ENCODE peak calls at places on chromosomes 12 and 14, in six cellular contexts. N is K562, I is HepG2, Y is H1, A is HCT116, C is GM12878. D is an unnamed sample.
A peak's percentile ranks its signal among the peaks of the same experiment; 100 is the strongest.

GRCh38 chr12:113170926-113171325 is 14.4 kb downstream of the DDX54 start:
- DNase-seq in N (no peak), I (no peak), Y (no peak), A (no peak), C (no peak), D (no peak)

GRCh38 chr14:88045705-88046104 is 40.8 kb downstream of the GPR65 start:
- DNase-seq in N (no peak), I (no peak), Y (no peak), A (no peak), C (no peak), D (no peak)

GRCh38 chr12:120457133-120457532 is 10.9 kb downstream of the GATC start:
- DNase-seq in N (peak; percentile 42), I (peak; percentile 24), Y (no peak), A (no peak), C (no peak), D (no peak)

GRCh38 chr12:128801879-128802391 is 21.8 kb downstream of the SLC15A4 start:
- DNase-seq in N (no peak), I (no peak), Y (no peak), A (no peak), C (no peak), D (no peak)

GRCh38 chr12:32197421-32197820 is 90.8 kb downstream of the BICD1 start:
- DNase-seq in N (no peak), I (no peak), Y (no peak), A (no peak), C (no peak), D (no peak)

GRCh38 chr12:102950107-102950949 is 7.1 kb upstream of the ASCL1 start:
- DNase-seq in N (no peak), I (peak; percentile 65), Y (peak; percentile 69), A (no peak), C (no peak), D (no peak)

GRCh38 chr12:27221625-27222387 is 22.3 kb upstream of the STK38L start:
- DNase-seq in N (no peak), I (no peak), Y (no peak), A (no peak), C (peak; percentile 88), D (no peak)

GRCh38 chr14:68268197-68268596 is 448.6 kb downstream of the RAD51B start:
- DNase-seq in N (no peak), I (no peak), Y (no peak), A (no peak), C (peak; percentile 93), D (no peak)

GRCh38 chr12:55935742-55936151 is 4.8 kb downstream of the DGKA start:
- DNase-seq in N (no peak), I (no peak), Y (no peak), A (no peak), C (no peak), D (no peak)

GRCh38 chr14:96205059-96205993 is 687 bp downstream of the BDKRB2 start:
- DNase-seq in N (no peak), I (no peak), Y (no peak), A (no peak), C (no peak), D (no peak)

GRCh38 chr12:68536885-68537284 is 73.8 kb upstream of the RAP1B start:
- DNase-seq in N (no peak), I (no peak), Y (no peak), A (no peak), C (no peak), D (no peak)

GRCh38 chr12:128450810-128451209 is 183.8 kb downstream of the TMEM132C start:
- DNase-seq in N (no peak), I (no peak), Y (no peak), A (no peak), C (no peak), D (no peak)

GRCh38 chr12:129790930-129791329 is 112.9 kb downstream of the TMEM132D start:
- DNase-seq in N (no peak), I (no peak), Y (no peak), A (no peak), C (no peak), D (no peak)

GRCh38 chr14:59787045-59787674 is 83.4 kb downstream of the RTN1 start:
- DNase-seq in N (no peak), I (no peak), Y (no peak), A (no peak), C (no peak), D (no peak)

GRCh38 chr14:58465425-58465824 is 37.9 kb downstream of the KIAA0586 start:
- DNase-seq in N (no peak), I (peak; percentile 32), Y (no peak), A (no peak), C (no peak), D (no peak)

GRCh38 chr14:23612354-23612732 is 23.8 kb upstream of the DHRS2 start:
- DNase-seq in N (no peak), I (no peak), Y (no peak), A (no peak), C (no peak), D (no peak)

GRCh38 chr14:20415723-20416622 is 2.7 kb upstream of the TEP1 start:
- DNase-seq in N (peak; percentile 28), I (peak; percentile 69), Y (no peak), A (peak; percentile 43), C (peak; percentile 49), D (no peak)

GRCh38 chr12:99985631-99986030 is 895 bp upstream of the ANKS1B start:
- DNase-seq in N (no peak), I (no peak), Y (no peak), A (no peak), C (no peak), D (no peak)

GRCh38 chr12:99983721-99984258 is 946 bp downstream of the ANKS1B start:
- DNase-seq in N (no peak), I (no peak), Y (peak; percentile 59), A (no peak), C (no peak), D (no peak)

GRCh38 chr12:99981639-99982190 is 3.0 kb downstream of the ANKS1B start:
- DNase-seq in N (no peak), I (no peak), Y (no peak), A (no peak), C (no peak), D (no peak)

GRCh38 chr12:99984271-99985128 is at the start of gene ANKS1B:
- DNase-seq in N (peak; percentile 74), I (no peak), Y (peak; percentile 83), A (no peak), C (no peak), D (peak; percentile 25)

GRCh38 chr12:99985129-99985570 is 414 bp upstream of the ANKS1B start:
- DNase-seq in N (no peak), I (no peak), Y (no peak), A (no peak), C (no peak), D (no peak)
- TF ChIP-seq YY1 in N (no peak), I (no peak), Y (no peak), A (no peak), C (no peak), D (no peak)

GRCh38 chr12:116370004-116370404 is 92.5 kb upstream of the MED13L start:
- DNase-seq in N (no peak), I (no peak), Y (no peak), A (no peak), C (no peak), D (no peak)

GRCh38 chr12:116366824-116367223 is 89.3 kb upstream of the MED13L start:
- DNase-seq in N (no peak), I (no peak), Y (no peak), A (no peak), C (no peak), D (no peak)

GRCh38 chr12:116366456-116366776 is 88.9 kb upstream of the MED13L start:
- DNase-seq in N (no peak), I (no peak), Y (no peak), A (no peak), C (no peak), D (no peak)

GRCh38 chr12:116370886-116371580 is 93.5 kb upstream of the MED13L start:
- DNase-seq in N (no peak), I (no peak), Y (no peak), A (no peak), C (no peak), D (no peak)

DNA sequence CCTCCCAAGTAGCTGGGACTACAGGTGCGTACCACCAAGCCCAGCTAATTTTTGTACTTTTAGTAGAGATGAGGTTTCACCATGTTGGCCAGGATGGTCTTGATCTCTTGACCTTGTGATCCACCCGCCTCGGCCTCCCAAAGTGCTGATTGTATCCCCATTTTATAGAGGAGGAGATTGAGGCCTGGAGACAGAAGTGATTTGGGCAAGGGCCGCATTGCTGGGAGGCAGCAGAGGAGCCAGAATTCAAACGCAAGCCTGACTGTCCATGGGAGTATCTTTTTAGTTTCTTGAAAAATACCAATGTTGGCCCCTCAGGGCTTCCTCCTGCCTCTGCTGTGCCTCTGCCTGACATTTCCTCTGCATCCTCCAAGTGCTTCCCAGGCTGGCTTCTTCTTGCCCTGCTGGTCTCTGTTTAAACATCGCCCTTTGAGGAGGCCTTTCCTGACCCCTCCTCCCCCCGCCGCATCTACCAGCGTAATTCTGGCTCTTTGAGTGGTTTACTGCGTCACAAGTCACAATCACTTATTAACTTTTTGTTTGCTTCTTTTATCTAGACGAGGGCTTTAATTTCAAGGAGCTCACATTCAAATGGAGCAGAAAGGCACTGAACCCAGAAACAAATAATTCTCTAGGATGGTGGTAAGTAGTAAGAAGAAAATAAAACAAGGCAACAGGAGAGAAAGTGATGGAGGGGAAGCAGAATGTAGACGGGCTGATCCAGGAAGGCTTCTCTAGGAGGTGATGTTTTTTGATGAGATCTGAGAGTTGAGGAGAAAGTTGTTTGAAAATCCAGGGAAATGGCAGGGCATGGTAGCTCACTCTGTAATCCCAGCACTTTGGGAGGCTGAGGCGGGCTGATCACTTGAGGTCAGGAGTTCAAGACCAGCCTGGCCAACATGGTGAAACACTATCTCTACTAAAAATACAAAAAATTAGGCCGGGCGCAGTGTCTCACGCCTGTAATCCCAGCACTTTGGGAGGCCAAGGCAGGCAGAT is 91.0 kb upstream of the MED13L start:
- DNase-seq in N (no peak), I (no peak), Y (no peak), A (no peak), C (no peak), D (no peak)
- TF ChIP-seq ZNF274 in N (no peak), I (no peak), Y (no peak), A (no peak), C (no peak), D (no peak)

GRCh38 chr14:105536691-105537579 is 10.6 kb downstream of the TMEM121 start:
- DNase-seq in N (no peak), I (no peak), Y (no peak), A (no peak), C (no peak), D (no peak)
- H3K9ac ChIP-seq in N (no peak overlapping the region), I (no peak overlapping the region), Y (no peak overlapping the region), A (no peak overlapping the region), C (no peak overlapping the region), D (no peak overlapping the region)

DNA sequence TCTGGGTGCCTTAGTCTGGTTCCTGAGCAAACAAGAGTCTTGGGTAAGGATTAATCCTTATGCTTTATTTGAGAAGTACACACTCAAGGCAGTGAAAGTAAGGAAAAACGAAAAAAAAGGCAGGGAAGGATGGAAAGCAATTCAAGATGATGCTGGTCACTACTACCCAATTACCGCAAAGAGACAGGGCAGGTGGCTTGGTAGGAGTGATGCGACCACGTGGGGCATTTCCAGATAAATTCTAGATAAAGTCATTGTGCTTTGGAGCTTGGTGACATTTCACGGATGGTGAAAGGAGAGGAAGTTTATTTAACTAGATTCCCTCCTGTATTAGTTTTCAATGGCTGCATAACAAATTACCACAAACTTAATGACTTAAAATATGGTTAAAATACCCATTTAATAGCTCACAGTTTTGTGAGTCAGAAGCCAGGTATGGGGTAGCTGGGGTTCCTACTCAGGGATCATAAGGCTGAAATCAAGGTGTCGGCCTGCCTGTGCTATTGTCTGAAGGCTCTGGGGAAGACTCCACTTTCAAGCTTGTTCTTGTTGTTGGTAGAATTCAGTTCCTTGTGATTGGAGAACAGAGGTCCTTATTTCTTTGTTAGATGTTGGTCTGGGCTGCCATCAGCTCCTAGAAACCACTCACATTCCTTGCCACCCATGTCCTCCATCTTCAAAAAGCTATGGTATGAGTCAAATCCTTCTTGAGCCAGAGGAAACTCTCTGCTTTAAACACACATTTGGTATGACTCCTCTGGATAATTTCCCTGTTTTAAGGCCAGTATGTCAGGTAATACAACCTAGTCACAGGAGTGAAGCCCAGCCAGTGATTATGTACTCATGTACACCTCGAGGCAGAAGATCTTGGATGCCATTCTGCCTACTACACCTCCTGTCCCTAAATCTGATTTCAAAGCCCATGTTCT is 5.6 kb upstream of the HMGA2 start:
- DNase-seq in N (no peak), I (no peak), Y (no peak), A (peak; percentile 75), C (no peak), D (no peak)
- TF ChIP-seq YY1 in N (no peak), I (no peak), Y (no peak), A (peak; percentile 52), C (no peak), D (no peak)